ENCODE peak calls at places on chromosomes 3 and 15, in eight cellular contexts. S is naive thymus-derived CD4-positive, alpha-beta T cell; G is cardiac muscle cell; L is psoas muscle; T is testis; I is GM23248; Y is SJSA1; C is left ventricle myocardium inferior. M is an unnamed sample. For H3K4me1, the result is how much of the 10 kb centered on the place peaks cover.

GRCh38 chr15:77251662-77252061 is 168.2 kb downstream of the PEAK1 start:
- DNase-seq in S (no peak), G (no peak), L (no peak), T (no peak), I (peak), Y (no peak), C (no peak), M (no peak)

GRCh38 chr15:92809880-92810361 is 90.2 kb upstream of the CHD2 start:
- DNase-seq in S (no peak), G (peak), L (no peak), T (peak), I (peak), Y (no peak), C (no peak), M (no peak)

GRCh38 chr3:51940648-51941421 is 869 bp downstream of the RRP9 start:
- DNase-seq in S (peak), G (no peak), L (no peak), T (no peak), I (peak), Y (no peak), C (no peak), M (peak)

GRCh38 chr3:133792171-133792763 is 13.3 kb upstream of the SRPRB start:
- DNase-seq in S (no peak), G (peak), L (no peak), T (no peak), I (no peak), Y (no peak), C (no peak), M (no peak)

GRCh38 chr3:123719785-123720531 is 135.1 kb upstream of the HACD2 start:
- DNase-seq in S (no peak), G (no peak), L (no peak), T (peak), I (no peak), Y (no peak), C (peak), M (no peak)

GRCh38 chr3:20574746-20575145 is 388.7 kb upstream of the SGO1 start:
- DNase-seq in S (no peak), G (no peak), L (no peak), T (no peak), I (peak), Y (no peak), C (no peak), M (no peak)

GRCh38 chr15:45918839-45919238 is 284.0 kb downstream of the SQOR start:
- DNase-seq in S (no peak), G (no peak), L (no peak), T (no peak), I (no peak), Y (no peak), C (peak), M (no peak)

GRCh38 chr3:101828289-101828688 is 21.0 kb upstream of the NFKBIZ start:
- DNase-seq in S (no peak), G (no peak), L (no peak), T (no peak), I (peak), Y (no peak), C (no peak), M (no peak)

GRCh38 chr3:175149675-175150074 is 290.5 kb downstream of the NAALADL2 start:
- DNase-seq in S (no peak), G (peak), L (no peak), T (no peak), I (no peak), Y (no peak), C (no peak), M (peak)

DNA sequence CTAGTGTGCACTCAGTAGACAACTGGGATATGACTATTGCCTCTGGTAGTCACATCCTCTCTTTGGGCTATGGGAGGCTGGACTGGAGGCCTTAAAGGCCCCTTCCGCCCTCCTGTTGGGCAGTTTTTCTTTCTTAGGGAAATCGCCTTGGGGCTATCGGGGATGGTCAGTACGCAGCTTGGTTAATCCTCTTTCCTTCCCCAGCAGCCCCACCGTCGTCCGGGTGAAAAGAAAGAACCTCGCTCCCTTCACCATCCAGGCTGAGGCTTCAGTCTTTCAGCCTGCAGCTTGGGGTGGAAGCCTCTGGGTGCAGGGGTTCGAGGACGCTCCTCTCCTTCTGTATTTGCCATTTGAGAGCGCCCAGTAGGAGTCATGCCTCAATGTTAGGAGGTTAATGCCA is 650 bp upstream of the ST6GAL1 start:
- DNase-seq in S (no peak), G (no peak), L (no peak), T (no peak), I (no peak), Y (no peak), C (no peak), M (no peak)
- H3K27ac ChIP-seq in S (peak), G (no peak), L (peak), T (peak), I (no peak), Y (no peak), C (peak), M (peak)

GRCh38 chr15:67120839-67121540 is 55.6 kb downstream of the SMAD3 start:
- DNase-seq in S (peak), G (no peak), L (peak), T (peak), I (peak), Y (peak), C (peak), M (peak)

GRCh38 chr15:67118808-67119207 is 53.4 kb downstream of the SMAD3 start:
- DNase-seq in S (no peak), G (no peak), L (no peak), T (no peak), I (no peak), Y (no peak), C (no peak), M (no peak)

GRCh38 chr15:67121725-67122600 is 56.6 kb downstream of the SMAD3 start:
- DNase-seq in S (peak), G (no peak), L (no peak), T (no peak), I (no peak), Y (no peak), C (no peak), M (no peak)

GRCh38 chr15:67119238-67119846 is 53.9 kb downstream of the SMAD3 start:
- DNase-seq in S (peak), G (no peak), L (no peak), T (no peak), I (no peak), Y (no peak), C (no peak), M (no peak)

DNA sequence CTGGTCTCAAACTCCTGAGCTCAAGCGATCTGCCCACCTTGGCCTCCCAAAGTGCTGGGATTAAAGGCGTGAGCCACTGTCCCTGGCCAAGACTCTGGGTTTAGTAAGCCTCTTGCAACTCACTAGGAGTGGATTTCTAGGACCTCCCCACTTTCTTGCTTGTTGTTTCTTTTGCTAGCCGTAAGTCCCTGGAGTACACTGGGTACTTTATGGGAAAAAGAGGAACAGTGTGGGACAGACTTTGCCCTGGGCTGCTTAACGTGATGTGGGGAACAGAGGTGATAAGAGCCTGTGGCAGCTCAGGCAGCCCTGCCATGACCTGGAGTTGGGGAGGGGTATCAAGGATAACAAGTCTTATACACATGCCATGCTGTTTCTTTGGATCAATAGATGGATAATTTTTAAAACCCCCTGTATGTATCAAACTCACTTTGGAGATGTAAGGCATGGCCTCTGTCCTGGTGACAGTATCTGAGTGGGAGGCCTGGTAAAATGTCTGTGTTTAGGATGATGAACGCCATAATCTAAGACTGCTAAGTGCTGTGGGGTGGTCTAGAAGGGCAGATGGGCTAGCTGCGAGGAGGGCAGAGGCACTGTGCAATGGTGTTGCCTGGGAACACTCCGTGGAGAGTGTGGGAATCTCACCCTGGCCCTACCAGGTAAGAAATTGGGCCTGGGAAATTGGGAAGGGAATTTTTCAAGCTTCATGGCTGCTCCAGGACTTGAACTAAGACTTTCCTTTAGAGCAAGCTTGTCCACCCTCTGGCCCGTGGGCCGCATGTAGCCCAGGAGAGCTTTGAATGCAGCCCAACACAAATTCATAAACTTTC is 54.8 kb downstream of the SMAD3 start:
- DNase-seq in S (peak), G (no peak), L (no peak), T (no peak), I (no peak), Y (no peak), C (no peak), M (no peak)
- H3K4me1 ChIP-seq in S (half or more), G (under half), L (half or more), T (under half), I (half or more), Y (half or more), C (half or more), M (under half)

DNA sequence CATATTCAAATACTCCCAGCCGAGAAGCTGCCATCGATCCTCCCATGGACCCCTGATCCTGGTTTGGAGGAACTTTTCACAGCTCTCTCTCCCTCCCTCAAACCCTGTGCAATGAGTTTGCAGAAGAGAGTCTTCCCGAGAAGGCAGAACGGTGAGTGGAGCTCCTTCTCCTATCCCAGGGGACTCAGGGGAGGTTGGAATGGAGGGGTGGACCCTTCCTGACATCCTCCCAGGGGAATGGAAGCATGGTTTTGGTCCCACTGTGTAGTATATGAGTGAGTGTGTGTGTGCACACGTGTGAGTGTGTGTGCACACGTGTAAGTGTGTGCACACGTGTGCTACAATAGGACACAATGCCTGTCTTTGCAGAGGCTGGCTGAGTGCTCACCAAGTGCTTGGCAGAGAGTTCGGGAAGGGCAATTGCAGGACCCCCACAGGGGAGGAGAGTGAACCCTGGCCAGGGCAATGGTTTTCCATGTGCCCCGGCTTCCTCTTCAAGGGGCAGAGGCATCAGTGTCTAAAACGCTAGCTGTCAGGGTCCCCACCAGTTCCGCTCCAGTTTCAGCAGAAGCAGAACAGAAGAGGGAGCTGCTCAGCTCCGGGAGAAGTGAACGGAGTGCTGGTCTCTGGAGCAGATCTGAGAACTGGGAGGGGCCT is 13.8 kb upstream of the IL16 start:
- DNase-seq in S (no peak), G (no peak), L (no peak), T (peak), I (peak), Y (no peak), C (no peak), M (no peak)
- H3K27ac ChIP-seq in S (no peak), G (no peak), L (no peak), T (peak), I (peak), Y (no peak), C (peak), M (no peak)

GRCh38 chr3:173395073-173395411 is 2.5 kb upstream of the NLGN1 start:
- DNase-seq in S (no peak), G (no peak), L (no peak), T (no peak), I (no peak), Y (no peak), C (peak), M (no peak)
- H3K4me1 ChIP-seq in S (under half), G (under half), L (under half), T (under half), I (under half), Y (under half), C (under half), M (under half)

DNA sequence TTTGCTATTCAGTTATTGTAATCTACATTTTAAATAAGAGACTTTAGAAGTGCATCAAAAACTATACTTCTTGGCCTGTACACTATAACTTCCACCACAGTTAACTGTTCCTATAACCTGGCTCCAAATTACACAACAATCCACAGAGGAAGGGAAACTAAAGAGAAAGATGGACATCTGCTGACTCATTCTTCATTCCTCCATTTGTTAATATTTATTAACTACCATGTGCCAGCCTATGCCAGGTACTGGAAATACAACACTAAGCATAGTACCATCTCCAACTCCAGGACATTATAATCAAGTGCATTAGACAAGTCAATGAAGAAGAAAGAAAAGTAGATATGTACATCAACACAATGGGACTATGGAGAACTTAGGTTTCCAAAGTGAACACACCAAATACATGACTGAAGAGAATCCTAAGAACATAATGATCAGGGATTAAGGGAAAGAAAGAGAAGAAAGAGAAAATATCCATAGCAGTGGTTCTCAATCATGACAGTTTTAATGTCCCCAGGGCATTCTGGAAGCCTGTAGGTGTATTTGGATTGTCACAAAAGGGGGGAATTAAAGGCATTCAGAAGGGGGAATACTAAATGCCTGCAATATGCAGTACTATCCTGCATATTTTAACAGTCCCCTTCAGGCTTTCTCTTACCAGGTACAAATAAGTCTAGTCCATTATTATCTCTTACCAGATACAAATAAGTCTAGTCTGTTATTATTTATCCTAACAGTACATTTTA is 8.9 kb downstream of the ICE2 start:
- DNase-seq in S (no peak), G (no peak), L (no peak), T (no peak), I (peak), Y (no peak), C (no peak), M (no peak)
- H3K27ac ChIP-seq in S (no peak), G (no peak), L (no peak), T (no peak), I (no peak), Y (no peak), C (no peak), M (peak)